ENCODE peak calls at places on chromosomes 1 and 21, in seven cellular contexts. One of them, this sample, is unnamed.

GRCh38 chr21:45454081-45454923 is 49.3 kb downstream of the COL18A1 start:
- DNase-seq in small intestine: no peak
- DNase-seq in right lobe of liver: peak
- DNase-seq in mesenchymal stem cell: no peak
- DNase-seq in NT2/D1: no peak
- DNase-seq in hepatocyte: no peak
- DNase-seq in dorsolateral prefrontal cortex: no peak
- DNase-seq in this sample: no peak

GRCh38 chr1:44501022-44501910 is 96.2 kb downstream of the RNF220 start:
- DNase-seq in dorsolateral prefrontal cortex: no peak
- DNase-seq in small intestine: no peak
- DNase-seq in right lobe of liver: no peak
- DNase-seq in NT2/D1: peak
- DNase-seq in mesenchymal stem cell: no peak
- DNase-seq in hepatocyte: no peak
- DNase-seq in this sample: no peak

GRCh38 chr1:151266315-151266714 is 11.8 kb downstream of the PSMD4 start:
- DNase-seq in small intestine: no peak
- DNase-seq in dorsolateral prefrontal cortex: no peak
- DNase-seq in hepatocyte: no peak
- DNase-seq in right lobe of liver: peak
- DNase-seq in NT2/D1: no peak
- DNase-seq in mesenchymal stem cell: no peak
- DNase-seq in this sample: no peak

GRCh38 chr1:171219751-171220385 is 28.4 kb upstream of the FMO1 start:
- DNase-seq in small intestine: no peak
- DNase-seq in right lobe of liver: no peak
- DNase-seq in dorsolateral prefrontal cortex: no peak
- DNase-seq in NT2/D1: peak
- DNase-seq in hepatocyte: no peak
- DNase-seq in mesenchymal stem cell: peak
- DNase-seq in this sample: peak

GRCh38 chr21:38448619-38449186 is 49.6 kb downstream of the ERG start:
- DNase-seq in mesenchymal stem cell: no peak
- DNase-seq in NT2/D1: peak
- DNase-seq in right lobe of liver: no peak
- DNase-seq in hepatocyte: no peak
- DNase-seq in small intestine: no peak
- DNase-seq in dorsolateral prefrontal cortex: no peak
- DNase-seq in this sample: no peak

GRCh38 chr1:27621067-27621920 is 13.7 kb downstream of the FGR start:
- DNase-seq in dorsolateral prefrontal cortex: no peak
- DNase-seq in mesenchymal stem cell: no peak
- DNase-seq in hepatocyte: no peak
- DNase-seq in small intestine: no peak
- DNase-seq in right lobe of liver: no peak
- DNase-seq in NT2/D1: no peak
- DNase-seq in this sample: no peak

GRCh38 chr1:46244656-46245371 is 2.7 kb upstream of the RAD54L start:
- DNase-seq in hepatocyte: no peak
- DNase-seq in right lobe of liver: no peak
- DNase-seq in small intestine: no peak
- DNase-seq in NT2/D1: no peak
- DNase-seq in mesenchymal stem cell: peak
- DNase-seq in dorsolateral prefrontal cortex: no peak
- DNase-seq in this sample: no peak

GRCh38 chr1:230220478-230220877 is 153.4 kb downstream of the GALNT2 start:
- DNase-seq in NT2/D1: no peak
- DNase-seq in mesenchymal stem cell: no peak
- DNase-seq in dorsolateral prefrontal cortex: no peak
- DNase-seq in right lobe of liver: no peak
- DNase-seq in hepatocyte: no peak
- DNase-seq in small intestine: no peak
- DNase-seq in this sample: no peak

GRCh38 chr1:17207966-17208418 is 3.1 kb downstream of the PADI1 start:
- DNase-seq in dorsolateral prefrontal cortex: no peak
- DNase-seq in small intestine: no peak
- DNase-seq in mesenchymal stem cell: peak
- DNase-seq in right lobe of liver: no peak
- DNase-seq in NT2/D1: peak
- DNase-seq in hepatocyte: no peak
- DNase-seq in this sample: peak

GRCh38 chr1:224238756-224239155 is 55.7 kb downstream of the DEGS1 start:
- DNase-seq in NT2/D1: no peak
- DNase-seq in dorsolateral prefrontal cortex: no peak
- DNase-seq in hepatocyte: no peak
- DNase-seq in small intestine: no peak
- DNase-seq in right lobe of liver: no peak
- DNase-seq in mesenchymal stem cell: no peak
- DNase-seq in this sample: no peak

DNA sequence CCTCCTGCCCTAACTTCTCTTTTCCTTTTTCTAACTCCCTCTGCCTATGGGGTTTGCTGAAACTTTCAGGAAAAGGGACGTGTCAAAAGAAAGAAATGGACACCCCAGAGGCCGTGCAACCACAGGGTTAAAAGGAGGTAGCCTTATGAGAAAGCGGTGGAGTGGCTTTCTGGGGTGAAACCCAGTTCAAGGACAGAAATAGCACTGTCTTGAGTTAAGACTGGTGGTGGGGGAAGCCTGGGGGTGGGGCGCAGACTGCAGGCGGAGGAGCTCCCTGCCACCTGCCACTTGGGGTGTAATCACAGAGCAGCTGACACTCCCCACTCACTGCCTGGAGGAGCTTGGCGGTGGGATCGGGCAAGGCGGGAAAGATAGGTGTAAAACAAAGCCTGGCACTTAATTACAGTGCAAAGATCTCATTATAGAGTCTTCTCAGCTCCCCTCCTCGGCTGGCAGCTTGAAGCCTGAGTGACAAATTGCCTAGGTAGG is 756 bp upstream of the TLR5 start:
- DNase-seq in NT2/D1: no peak
- DNase-seq in small intestine: peak
- DNase-seq in mesenchymal stem cell: no peak
- DNase-seq in right lobe of liver: no peak
- DNase-seq in dorsolateral prefrontal cortex: no peak
- DNase-seq in hepatocyte: peak
- DNase-seq in this sample: no peak
- H3K4me3 ChIP-seq in NT2/D1: peak
- H3K4me3 ChIP-seq in small intestine: no peak
- H3K4me3 ChIP-seq in mesenchymal stem cell: no peak
- H3K4me3 ChIP-seq in right lobe of liver: no peak
- H3K4me3 ChIP-seq in dorsolateral prefrontal cortex: peak
- H3K4me3 ChIP-seq in hepatocyte: no peak
- H3K4me3 ChIP-seq in this sample: no peak

GRCh38 chr1:235867903-235868469 is 1.3 kb upstream of the LYST start:
- DNase-seq in NT2/D1: no peak
- DNase-seq in right lobe of liver: no peak
- DNase-seq in hepatocyte: no peak
- DNase-seq in small intestine: no peak
- DNase-seq in dorsolateral prefrontal cortex: no peak
- DNase-seq in mesenchymal stem cell: no peak
- DNase-seq in this sample: no peak
- H3K4me3 ChIP-seq in NT2/D1: peak
- H3K4me3 ChIP-seq in right lobe of liver: no peak
- H3K4me3 ChIP-seq in hepatocyte: no peak
- H3K4me3 ChIP-seq in small intestine: no peak
- H3K4me3 ChIP-seq in dorsolateral prefrontal cortex: peak
- H3K4me3 ChIP-seq in mesenchymal stem cell: no peak
- H3K4me3 ChIP-seq in this sample: no peak

DNA sequence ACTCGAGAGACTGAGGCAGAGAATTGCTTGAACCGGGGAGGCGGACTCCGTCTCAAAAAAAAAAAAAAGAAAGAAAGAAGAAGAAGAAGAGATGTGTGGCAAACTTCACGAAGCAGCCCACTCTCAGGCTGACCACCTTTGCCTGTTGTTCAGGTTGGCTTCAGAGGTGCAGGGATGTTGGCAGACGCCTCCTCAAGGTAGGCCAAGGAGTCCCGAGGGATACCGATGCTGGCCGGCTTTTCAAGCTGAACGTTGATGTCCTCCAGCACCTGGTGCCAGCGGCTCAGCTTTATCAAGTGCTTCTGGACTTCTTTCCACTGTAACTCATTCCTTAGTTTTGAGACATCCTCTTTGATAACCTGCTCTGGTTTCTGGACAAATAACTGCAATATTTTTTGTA is 243.8 kb upstream of the ADGRL2 start:
- DNase-seq in mesenchymal stem cell: no peak
- DNase-seq in small intestine: no peak
- DNase-seq in hepatocyte: no peak
- DNase-seq in dorsolateral prefrontal cortex: no peak
- DNase-seq in right lobe of liver: no peak
- DNase-seq in NT2/D1: no peak
- DNase-seq in this sample: no peak
- H3K4me3 ChIP-seq in mesenchymal stem cell: no peak
- H3K4me3 ChIP-seq in small intestine: no peak
- H3K4me3 ChIP-seq in hepatocyte: no peak
- H3K4me3 ChIP-seq in dorsolateral prefrontal cortex: no peak
- H3K4me3 ChIP-seq in right lobe of liver: no peak
- H3K4me3 ChIP-seq in NT2/D1: no peak
- H3K4me3 ChIP-seq in this sample: no peak

DNA sequence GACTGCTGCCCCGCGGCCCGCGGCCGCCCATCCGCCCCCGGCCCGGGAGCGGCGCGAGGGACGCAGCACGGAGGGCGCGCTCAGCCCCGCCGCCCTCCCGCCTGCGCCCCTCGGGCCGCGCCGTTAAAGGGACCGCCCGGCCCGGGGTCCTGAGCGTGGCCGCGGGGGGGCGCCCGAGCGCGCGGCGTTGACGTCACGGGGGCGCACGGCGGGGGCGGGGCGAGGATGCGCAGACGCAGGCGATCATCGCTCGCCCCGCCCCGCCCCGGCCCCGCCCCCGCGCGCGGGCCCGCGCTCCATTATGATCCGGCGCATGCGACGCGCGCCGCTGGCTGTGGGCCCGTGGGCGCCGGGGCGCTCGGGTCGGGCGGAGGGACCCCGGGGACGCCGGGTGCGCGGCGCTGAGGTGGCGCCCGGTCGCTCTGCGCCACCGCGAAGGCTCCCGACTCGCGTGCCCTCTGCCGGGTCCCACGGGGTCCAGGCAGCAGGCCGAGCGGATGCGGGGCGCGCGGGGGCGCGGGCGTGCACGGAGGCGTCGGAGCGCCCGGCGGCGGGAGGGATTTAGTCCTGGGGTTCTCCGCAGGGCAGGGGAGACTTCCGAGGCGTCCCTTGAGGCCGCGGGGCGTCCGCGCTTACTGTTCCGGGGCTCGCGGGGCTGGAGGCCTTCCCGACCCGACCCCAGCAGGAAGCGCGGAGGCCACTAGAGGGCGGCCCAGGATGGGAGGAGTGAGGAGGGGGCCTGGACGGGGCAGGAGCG is at the start of gene DVL1:
- DNase-seq in right lobe of liver: no peak
- DNase-seq in NT2/D1: no peak
- DNase-seq in mesenchymal stem cell: peak
- DNase-seq in hepatocyte: peak
- DNase-seq in dorsolateral prefrontal cortex: peak
- DNase-seq in small intestine: peak
- DNase-seq in this sample: no peak
- H3K4me3 ChIP-seq in right lobe of liver: peak
- H3K4me3 ChIP-seq in NT2/D1: peak
- H3K4me3 ChIP-seq in mesenchymal stem cell: peak
- H3K4me3 ChIP-seq in hepatocyte: peak
- H3K4me3 ChIP-seq in dorsolateral prefrontal cortex: peak
- H3K4me3 ChIP-seq in small intestine: peak
- H3K4me3 ChIP-seq in this sample: peak

GRCh38 chr1:168621356-168621755 is 45.0 kb downstream of the XCL1 start:
- DNase-seq in dorsolateral prefrontal cortex: no peak
- DNase-seq in hepatocyte: peak
- DNase-seq in small intestine: no peak
- DNase-seq in mesenchymal stem cell: peak
- DNase-seq in right lobe of liver: no peak
- DNase-seq in NT2/D1: peak
- DNase-seq in this sample: peak
- H3K4me3 ChIP-seq in dorsolateral prefrontal cortex: no peak
- H3K4me3 ChIP-seq in hepatocyte: no peak
- H3K4me3 ChIP-seq in small intestine: no peak
- H3K4me3 ChIP-seq in mesenchymal stem cell: no peak
- H3K4me3 ChIP-seq in right lobe of liver: no peak
- H3K4me3 ChIP-seq in NT2/D1: no peak
- H3K4me3 ChIP-seq in this sample: no peak

DNA sequence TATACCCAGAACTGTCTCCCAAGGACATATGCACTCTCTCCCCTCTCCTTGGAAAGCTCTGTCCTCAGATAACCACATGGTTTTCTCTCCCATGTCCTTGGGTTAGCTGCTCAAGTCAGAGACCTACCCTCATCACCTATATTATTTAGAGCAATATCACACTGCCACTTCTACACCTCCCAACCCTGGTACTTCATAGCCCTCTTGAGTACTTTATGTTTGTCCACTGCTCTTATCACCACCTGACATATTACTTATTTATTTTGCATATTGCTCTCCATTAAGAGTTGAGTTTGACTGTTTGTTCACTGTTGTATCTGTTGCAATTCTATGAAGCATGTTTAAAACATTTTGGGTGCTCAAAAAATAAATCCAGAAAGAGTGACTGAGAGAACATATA is 126.3 kb upstream of the ATP1B1 start:
- DNase-seq in small intestine: no peak
- DNase-seq in dorsolateral prefrontal cortex: no peak
- DNase-seq in mesenchymal stem cell: no peak
- DNase-seq in NT2/D1: no peak
- DNase-seq in hepatocyte: no peak
- DNase-seq in right lobe of liver: no peak
- DNase-seq in this sample: no peak
- H3K4me3 ChIP-seq in small intestine: no peak
- H3K4me3 ChIP-seq in dorsolateral prefrontal cortex: no peak
- H3K4me3 ChIP-seq in mesenchymal stem cell: no peak
- H3K4me3 ChIP-seq in NT2/D1: no peak
- H3K4me3 ChIP-seq in hepatocyte: no peak
- H3K4me3 ChIP-seq in right lobe of liver: no peak
- H3K4me3 ChIP-seq in this sample: no peak

GRCh38 chr21:26835027-26835713 is 10.0 kb downstream of the ADAMTS1 start:
- DNase-seq in small intestine: no peak
- DNase-seq in dorsolateral prefrontal cortex: no peak
- DNase-seq in hepatocyte: no peak
- DNase-seq in NT2/D1: no peak
- DNase-seq in mesenchymal stem cell: peak
- DNase-seq in right lobe of liver: no peak
- DNase-seq in this sample: no peak
- H3K4me3 ChIP-seq in small intestine: no peak
- H3K4me3 ChIP-seq in dorsolateral prefrontal cortex: no peak
- H3K4me3 ChIP-seq in hepatocyte: no peak
- H3K4me3 ChIP-seq in NT2/D1: no peak
- H3K4me3 ChIP-seq in mesenchymal stem cell: no peak
- H3K4me3 ChIP-seq in right lobe of liver: no peak
- H3K4me3 ChIP-seq in this sample: no peak

GRCh38 chr1:29121516-29121937 is 2.2 kb downstream of the TMEM200B start:
- DNase-seq in mesenchymal stem cell: peak
- DNase-seq in small intestine: no peak
- DNase-seq in NT2/D1: no peak
- DNase-seq in right lobe of liver: no peak
- DNase-seq in dorsolateral prefrontal cortex: no peak
- DNase-seq in hepatocyte: peak
- DNase-seq in this sample: no peak
- H3K4me3 ChIP-seq in mesenchymal stem cell: peak
- H3K4me3 ChIP-seq in small intestine: peak
- H3K4me3 ChIP-seq in NT2/D1: peak
- H3K4me3 ChIP-seq in right lobe of liver: peak
- H3K4me3 ChIP-seq in dorsolateral prefrontal cortex: peak
- H3K4me3 ChIP-seq in hepatocyte: peak
- H3K4me3 ChIP-seq in this sample: peak